ENCODE peak calls at places on chromosomes 1 and 21, in nine cellular contexts. D, Q, Z, L, N, A, V, M and J are unnamed samples.

GRCh38 chr1:90717665-90718410 is 736 bp upstream of the BARHL2 start:
- DNase-seq in V (no peak), L (no peak), M (no peak), D (no peak), A (peak; percentile 65), N (no peak), Q (no peak), Z (no peak), J (no peak)

GRCh38 chr21:41877901-41878830 is 978 bp downstream of the PRDM15 start:
- DNase-seq in A (no peak), M (no peak), Z (peak; percentile 82), N (peak; percentile 47), D (peak; percentile 68), Q (peak; percentile 36), V (no peak), L (peak; percentile 39), J (no peak)

GRCh38 chr1:15106608-15107007 is 46.9 kb upstream of the TMEM51 start:
- DNase-seq in V (no peak), N (no peak), L (peak; percentile 24), M (peak; percentile 52), D (no peak), Z (no peak), A (peak; percentile 69), Q (no peak), J (no peak)

GRCh38 chr1:114379987-114380386 is 131.0 kb downstream of the TRIM33 start:
- DNase-seq in L (no peak), N (no peak), M (no peak), D (no peak), Q (no peak), Z (no peak), A (no peak), V (no peak), J (no peak)

GRCh38 chr1:18151436-18151835 is 43.8 kb downstream of the IGSF21 start:
- DNase-seq in L (no peak), M (no peak), A (no peak), N (no peak), Z (no peak), D (no peak), V (no peak), Q (no peak), J (no peak)

GRCh38 chr1:155396874-155397476 is 76.3 kb downstream of the RUSC1 start:
- DNase-seq in N (no peak), Z (no peak), D (no peak), Q (no peak), L (no peak), V (no peak), M (peak; percentile 73), A (peak; percentile 85), J (no peak)

GRCh38 chr1:193545171-193545570 is 358.8 kb upstream of the B3GALT2 start:
- DNase-seq in Q (no peak), V (no peak), A (no peak), N (no peak), D (peak; percentile 6), M (no peak), L (no peak), Z (no peak), J (no peak)

GRCh38 chr1:92515796-92516201 is 29.1 kb upstream of the GFI1 start:
- DNase-seq in D (no peak), N (no peak), L (no peak), M (no peak), Q (no peak), A (no peak), V (no peak), Z (no peak), J (no peak)

GRCh38 chr1:159428536-159428935 is 3.5 kb upstream of the OR10J4 start:
- DNase-seq in D (peak; percentile 2), Q (no peak), A (no peak), V (no peak), N (no peak), Z (no peak), M (no peak), L (no peak), J (no peak)

GRCh38 chr1:234731371-234732085 is 121.5 kb upstream of the IRF2BP2 start:
- DNase-seq in M (no peak), A (no peak), V (peak; percentile 59), N (peak; percentile 22), Z (no peak), L (no peak), Q (peak; percentile 63), D (peak; percentile 93), J (no peak)

GRCh38 chr1:232594768-232595698 is 34.9 kb downstream of the SIPA1L2 start:
- DNase-seq in L (no peak), M (no peak), Z (no peak), V (no peak), Q (no peak), N (no peak), A (no peak), D (no peak), J (no peak)

GRCh38 chr1:51088474-51088873 is 13.6 kb upstream of the C1orf185 start:
- DNase-seq in Q (no peak), L (no peak), M (no peak), D (no peak), A (no peak), N (no peak), Z (no peak), V (no peak), J (no peak)

GRCh38 chr1:196056966-196057365 is 551.3 kb downstream of the KCNT2 start:
- DNase-seq in A (no peak), Z (no peak), V (no peak), M (no peak), D (no peak), L (no peak), N (no peak), Q (no peak), J (no peak)

GRCh38 chr1:77511440-77511840 is 171.0 kb downstream of the ZZZ3 start:
- DNase-seq in D (peak; percentile 91), L (no peak), Z (no peak), V (no peak), N (no peak), M (no peak), A (no peak), Q (no peak), J (no peak)

GRCh38 chr21:26027696-26028095 is 142.9 kb downstream of the APP start:
- DNase-seq in V (no peak), N (no peak), M (no peak), D (peak; percentile 41), Q (no peak), L (no peak), A (no peak), Z (no peak), J (no peak)

GRCh38 chr1:192607836-192608235 is 28.1 kb upstream of the RGS13 start:
- DNase-seq in Z (no peak), Q (no peak), L (no peak), D (peak; percentile 16), M (no peak), N (no peak), A (no peak), V (no peak), J (no peak)

GRCh38 chr1:226598455-226598849 is 49.9 kb downstream of the STUM start:
- DNase-seq in A (no peak), V (no peak), N (no peak), D (no peak), M (no peak), Q (no peak), L (no peak), Z (no peak), J (no peak)

GRCh38 chr1:222589462-222590302 is at the start of gene TAF1A:
- DNase-seq in N (peak; percentile 88), D (peak; percentile 83), M (peak; percentile 93), L (peak; percentile 85), Q (peak; percentile 87), V (peak; percentile 81), Z (peak; percentile 88), A (peak; percentile 94), J (peak; percentile 67)

GRCh38 chr1:117036018-117036421 is 24.1 kb upstream of the TTF2 start:
- DNase-seq in A (no peak), Z (no peak), V (no peak), M (no peak), D (no peak), N (no peak), Q (no peak), L (no peak), J (no peak)

GRCh38 chr1:43453442-43454269 is at the start of gene HYI:
- DNase-seq in L (peak; percentile 85), Q (peak; percentile 69), M (peak; percentile 90), D (peak; percentile 89), V (peak; percentile 58), A (peak; percentile 95), N (peak; percentile 89), Z (peak; percentile 77), J (peak; percentile 37)

GRCh38 chr1:15341634-15342375 is 67.9 kb upstream of the EFHD2 start:
- DNase-seq in N (no peak), D (peak; percentile 72), A (no peak), Z (no peak), Q (no peak), L (no peak), V (no peak), M (no peak), J (no peak)

GRCh38 chr1:101238041-101238515 is 1.3 kb downstream of the S1PR1 start:
- DNase-seq in V (peak; percentile 64), L (no peak), D (no peak), Z (peak; percentile 48), N (peak; percentile 46), A (peak; percentile 63), Q (peak; percentile 77), M (no peak), J (no peak)

GRCh38 chr1:154463512-154463990 is 38.5 kb upstream of the TDRD10 start:
- DNase-seq in V (peak; percentile 60), L (no peak), A (no peak), D (no peak), M (peak; percentile 52), Q (peak; percentile 71), N (peak; percentile 51), Z (no peak), J (no peak)

GRCh38 chr1:110190282-110190929 is 19.7 kb upstream of the KCNC4 start:
- DNase-seq in A (peak; percentile 77), Z (no peak), M (no peak), D (no peak), Q (no peak), V (no peak), L (no peak), N (no peak), J (no peak)

GRCh38 chr1:112701227-112702066 is 5.5 kb downstream of the RHOC start:
- DNase-seq in D (no peak), Q (no peak), M (peak; percentile 31), N (no peak), V (no peak), Z (no peak), L (no peak), A (no peak), J (no peak)

GRCh38 chr21:39441502-39442475 is 3.8 kb downstream of the LCA5L start:
- DNase-seq in L (peak; percentile 41), V (no peak), Q (peak; percentile 21), N (peak; percentile 46), D (peak; percentile 47), M (no peak), A (no peak), Z (peak; percentile 50), J (peak; percentile 18)

GRCh38 chr21:28237661-28238060 is 755.0 kb downstream of the LTN1 start:
- DNase-seq in L (no peak), Z (no peak), D (no peak), A (peak; percentile 55), V (no peak), Q (no peak), M (no peak), N (no peak), J (no peak)

GRCh38 chr21:43318841-43319781 is 107.8 kb downstream of the SIK1 start:
- DNase-seq in D (peak; percentile 53), Q (no peak), V (no peak), L (no peak), Z (peak; percentile 22), M (no peak), N (no peak), A (peak; percentile 51), J (no peak)

GRCh38 chr1:150009604-150010387 is 730 bp downstream of the OTUD7B start:
- DNase-seq in N (no peak), M (peak; percentile 49), Q (peak; percentile 69), D (peak; percentile 93), A (no peak), Z (peak; percentile 15), L (no peak), V (peak; percentile 54), J (no peak)

GRCh38 chr1:61056674-61057439 is 25.5 kb upstream of the NFIA start:
- DNase-seq in L (no peak), A (peak; percentile 91), D (peak; percentile 36), Q (peak; percentile 38), Z (no peak), V (no peak), N (no peak), M (peak; percentile 67), J (no peak)

GRCh38 chr1:91523462-91523861 is 22.8 kb downstream of the CDC7 start:
- DNase-seq in Z (no peak), M (no peak), L (peak; percentile 31), N (no peak), Q (peak; percentile 33), D (no peak), A (no peak), V (peak; percentile 27), J (no peak)